ENCODE peak calls at places on chromosomes 12 and 14, in five cellular contexts. One of them, this sample, is unnamed.

GRCh38 chr14:65255029-65255545 is 152.8 kb upstream of the MAX start:
- DNase-seq in fibroblast of the aortic adventitia: peak
- DNase-seq in fibroblast of mammary gland: peak
- DNase-seq in A549: peak
- DNase-seq in AG04449: no peak
- DNase-seq in this sample: no peak

GRCh38 chr12:19382563-19382962 is 56.7 kb upstream of the AEBP2 start:
- DNase-seq in fibroblast of the aortic adventitia: no peak
- DNase-seq in fibroblast of mammary gland: no peak
- DNase-seq in A549: no peak
- DNase-seq in AG04449: no peak
- DNase-seq in this sample: no peak

GRCh38 chr14:21941885-21942284 is 268.3 kb upstream of the OR4E1 start:
- DNase-seq in fibroblast of the aortic adventitia: no peak
- DNase-seq in fibroblast of mammary gland: no peak
- DNase-seq in A549: no peak
- DNase-seq in AG04449: no peak
- DNase-seq in this sample: no peak

GRCh38 chr12:73384592-73384991 is 1112.4 kb downstream of the TRHDE start:
- DNase-seq in fibroblast of the aortic adventitia: no peak
- DNase-seq in fibroblast of mammary gland: no peak
- DNase-seq in A549: no peak
- DNase-seq in AG04449: no peak
- DNase-seq in this sample: no peak

GRCh38 chr14:70684030-70684429 is 42.3 kb downstream of the TTC9 start:
- DNase-seq in fibroblast of the aortic adventitia: no peak
- DNase-seq in fibroblast of mammary gland: no peak
- DNase-seq in A549: no peak
- DNase-seq in AG04449: no peak
- DNase-seq in this sample: no peak

GRCh38 chr14:71206766-71207371 is 299.6 kb downstream of the PCNX1 start:
- DNase-seq in fibroblast of the aortic adventitia: peak
- DNase-seq in fibroblast of mammary gland: peak
- DNase-seq in A549: peak
- DNase-seq in AG04449: peak
- DNase-seq in this sample: peak

GRCh38 chr12:109036975-109037374 is 15.4 kb upstream of the USP30 start:
- DNase-seq in fibroblast of the aortic adventitia: no peak
- DNase-seq in fibroblast of mammary gland: no peak
- DNase-seq in A549: no peak
- DNase-seq in AG04449: no peak
- DNase-seq in this sample: no peak

GRCh38 chr14:65222434-65222833 is 120.1 kb upstream of the MAX start:
- DNase-seq in fibroblast of the aortic adventitia: peak
- DNase-seq in fibroblast of mammary gland: peak
- DNase-seq in A549: no peak
- DNase-seq in AG04449: no peak
- DNase-seq in this sample: no peak

GRCh38 chr12:64531665-64532334 is 78.5 kb upstream of the RASSF3 start:
- DNase-seq in fibroblast of the aortic adventitia: no peak
- DNase-seq in fibroblast of mammary gland: no peak
- DNase-seq in A549: no peak
- DNase-seq in AG04449: no peak
- DNase-seq in this sample: no peak

GRCh38 chr12:92702754-92703679 is at the start of gene PLEKHG7:
- DNase-seq in fibroblast of the aortic adventitia: no peak
- DNase-seq in fibroblast of mammary gland: no peak
- DNase-seq in A549: no peak
- DNase-seq in AG04449: no peak
- DNase-seq in this sample: no peak

GRCh38 chr12:31570880-31571279 is 20.1 kb downstream of the DENND5B start:
- DNase-seq in fibroblast of the aortic adventitia: no peak
- DNase-seq in fibroblast of mammary gland: no peak
- DNase-seq in A549: no peak
- DNase-seq in AG04449: no peak
- DNase-seq in this sample: no peak

GRCh38 chr14:93160353-93160801 is 24.3 kb downstream of the MOAP1 start:
- DNase-seq in fibroblast of the aortic adventitia: peak
- DNase-seq in fibroblast of mammary gland: peak
- DNase-seq in A549: peak
- DNase-seq in AG04449: no peak
- DNase-seq in this sample: no peak

GRCh38 chr14:75634848-75635247 is 25.8 kb downstream of the ERG28 start:
- DNase-seq in fibroblast of the aortic adventitia: no peak
- DNase-seq in fibroblast of mammary gland: no peak
- DNase-seq in A549: no peak
- DNase-seq in AG04449: no peak
- DNase-seq in this sample: no peak

GRCh38 chr12:11630046-11630706 is 19.3 kb upstream of the ETV6 start:
- DNase-seq in fibroblast of the aortic adventitia: no peak
- DNase-seq in fibroblast of mammary gland: no peak
- DNase-seq in A549: no peak
- DNase-seq in AG04449: no peak
- DNase-seq in this sample: no peak

GRCh38 chr14:23550827-23551265 is 719 bp downstream of the ZFHX2 start:
- DNase-seq in fibroblast of the aortic adventitia: no peak
- DNase-seq in fibroblast of mammary gland: no peak
- DNase-seq in A549: peak
- DNase-seq in AG04449: no peak
- DNase-seq in this sample: no peak

GRCh38 chr14:94665121-94665520 is 52.9 kb downstream of the SERPINA3 start:
- DNase-seq in fibroblast of the aortic adventitia: peak
- DNase-seq in fibroblast of mammary gland: peak
- DNase-seq in A549: no peak
- DNase-seq in AG04449: peak
- DNase-seq in this sample: no peak

GRCh38 chr14:76793324-76793723 is 19.4 kb downstream of the ANGEL1 start:
- DNase-seq in fibroblast of the aortic adventitia: no peak
- DNase-seq in fibroblast of mammary gland: no peak
- DNase-seq in A549: no peak
- DNase-seq in AG04449: no peak
- DNase-seq in this sample: no peak

GRCh38 chr14:100836053-100836805 is 10.3 kb downstream of the MEG3 start:
- DNase-seq in fibroblast of the aortic adventitia: no peak
- DNase-seq in fibroblast of mammary gland: no peak
- DNase-seq in A549: no peak
- DNase-seq in AG04449: no peak
- DNase-seq in this sample: no peak

GRCh38 chr14:75334191-75335051 is 55.8 kb downstream of the FOS start:
- DNase-seq in fibroblast of the aortic adventitia: peak
- DNase-seq in fibroblast of mammary gland: no peak
- DNase-seq in A549: no peak
- DNase-seq in AG04449: no peak
- DNase-seq in this sample: no peak

GRCh38 chr12:13745100-13745678 is 236.2 kb downstream of the GRIN2B start:
- DNase-seq in fibroblast of the aortic adventitia: no peak
- DNase-seq in fibroblast of mammary gland: no peak
- DNase-seq in A549: no peak
- DNase-seq in AG04449: no peak
- DNase-seq in this sample: no peak

GRCh38 chr12:4701863-4702262 is 18.3 kb upstream of the GALNT8 start:
- DNase-seq in fibroblast of the aortic adventitia: peak
- DNase-seq in fibroblast of mammary gland: peak
- DNase-seq in A549: no peak
- DNase-seq in AG04449: no peak
- DNase-seq in this sample: no peak

GRCh38 chr12:127125607-127126259 is 1141.2 kb upstream of the TMEM132C start:
- DNase-seq in fibroblast of the aortic adventitia: peak
- DNase-seq in fibroblast of mammary gland: peak
- DNase-seq in A549: peak
- DNase-seq in AG04449: peak
- DNase-seq in this sample: peak

GRCh38 chr12:122869207-122869973 is 26.5 kb downstream of the VPS37B start:
- DNase-seq in fibroblast of the aortic adventitia: no peak
- DNase-seq in fibroblast of mammary gland: no peak
- DNase-seq in A549: no peak
- DNase-seq in AG04449: no peak
- DNase-seq in this sample: no peak

GRCh38 chr12:9779209-9779608 is 18.5 kb upstream of the CD69 start:
- DNase-seq in fibroblast of the aortic adventitia: no peak
- DNase-seq in fibroblast of mammary gland: no peak
- DNase-seq in A549: no peak
- DNase-seq in AG04449: no peak
- DNase-seq in this sample: no peak

GRCh38 chr12:3190101-3190500 is 112.9 kb downstream of the TSPAN9 start:
- DNase-seq in fibroblast of the aortic adventitia: no peak
- DNase-seq in fibroblast of mammary gland: no peak
- DNase-seq in A549: no peak
- DNase-seq in AG04449: no peak
- DNase-seq in this sample: no peak

GRCh38 chr14:106586098-106586704 is 1059.8 kb downstream of the TMEM121 start:
- DNase-seq in fibroblast of the aortic adventitia: no peak
- DNase-seq in fibroblast of mammary gland: no peak
- DNase-seq in A549: no peak
- DNase-seq in AG04449: no peak
- DNase-seq in this sample: no peak

GRCh38 chr12:63764481-63764880 is 15.2 kb upstream of the RXYLT1 start:
- DNase-seq in fibroblast of the aortic adventitia: no peak
- DNase-seq in fibroblast of mammary gland: no peak
- DNase-seq in A549: no peak
- DNase-seq in AG04449: no peak
- DNase-seq in this sample: no peak

DNA sequence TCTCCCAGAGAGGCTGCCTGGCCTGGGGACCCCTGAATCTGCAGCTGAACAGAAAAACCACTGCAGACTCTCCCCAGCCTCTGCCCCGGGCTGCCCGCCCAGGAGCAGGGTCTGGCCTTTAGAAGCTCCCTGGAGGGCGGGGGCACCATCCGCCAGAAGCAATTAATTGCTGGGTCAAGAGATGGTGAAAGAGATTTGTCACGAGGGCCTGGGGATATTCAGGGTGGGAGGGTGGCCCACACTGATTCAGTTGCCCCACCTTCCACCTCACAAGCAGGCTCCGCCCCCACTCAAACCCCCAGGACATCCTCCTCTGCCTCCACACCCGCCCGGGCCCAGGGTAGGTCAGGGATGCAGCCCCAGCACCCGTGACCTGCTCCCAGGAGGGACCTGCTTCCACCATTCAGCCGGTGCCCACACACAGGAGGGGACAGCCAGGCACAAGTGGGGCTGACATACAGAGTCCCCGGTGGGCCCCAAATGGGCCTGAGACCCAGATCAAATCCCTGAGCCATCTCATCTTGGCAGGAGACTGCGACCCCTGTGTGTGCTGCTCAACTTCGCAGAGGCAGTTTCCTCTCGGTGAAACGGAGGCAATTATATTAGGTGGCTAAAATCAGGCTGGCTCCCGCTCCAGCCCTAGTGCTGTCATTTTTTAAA is 23.0 kb downstream of the NCOR2 start:
- DNase-seq in fibroblast of the aortic adventitia: no peak
- DNase-seq in fibroblast of mammary gland: no peak
- DNase-seq in A549: no peak
- DNase-seq in AG04449: no peak
- DNase-seq in this sample: no peak
- H3K4me3 ChIP-seq in fibroblast of the aortic adventitia: no peak
- H3K4me3 ChIP-seq in fibroblast of mammary gland: no peak
- H3K4me3 ChIP-seq in A549: no peak
- H3K4me3 ChIP-seq in AG04449: no peak
- H3K4me3 ChIP-seq in this sample: no peak

GRCh38 chr14:68710776-68711175 is 82.1 kb downstream of the ZFP36L1 start:
- DNase-seq in fibroblast of the aortic adventitia: no peak
- DNase-seq in fibroblast of mammary gland: no peak
- DNase-seq in A549: no peak
- DNase-seq in AG04449: no peak
- DNase-seq in this sample: no peak
- TF ChIP-seq CTCF in fibroblast of the aortic adventitia: no peak
- TF ChIP-seq CTCF in fibroblast of mammary gland: no peak
- TF ChIP-seq CTCF in A549: no peak
- TF ChIP-seq CTCF in AG04449: no peak
- TF ChIP-seq CTCF in this sample: no peak

GRCh38 chr14:103715052-103716000 is at the start of the genes XRCC3 and ZFYVE21:
- DNase-seq in fibroblast of the aortic adventitia: peak
- DNase-seq in fibroblast of mammary gland: peak
- DNase-seq in A549: peak
- DNase-seq in AG04449: peak
- DNase-seq in this sample: peak

GRCh38 chr14:103716091-103716801 is 636 bp downstream of the ZFYVE21 start:
- DNase-seq in fibroblast of the aortic adventitia: peak
- DNase-seq in fibroblast of mammary gland: no peak
- DNase-seq in A549: peak
- DNase-seq in AG04449: no peak
- DNase-seq in this sample: no peak

GRCh38 chr14:103712633-103713247 is 2.5 kb downstream of the XRCC3 start:
- DNase-seq in fibroblast of the aortic adventitia: no peak
- DNase-seq in fibroblast of mammary gland: no peak
- DNase-seq in A549: no peak
- DNase-seq in AG04449: no peak
- DNase-seq in this sample: no peak

GRCh38 chr14:103713304-103714062 is 1.8 kb downstream of the XRCC3 start:
- DNase-seq in fibroblast of the aortic adventitia: no peak
- DNase-seq in fibroblast of mammary gland: no peak
- DNase-seq in A549: no peak
- DNase-seq in AG04449: no peak
- DNase-seq in this sample: no peak

DNA sequence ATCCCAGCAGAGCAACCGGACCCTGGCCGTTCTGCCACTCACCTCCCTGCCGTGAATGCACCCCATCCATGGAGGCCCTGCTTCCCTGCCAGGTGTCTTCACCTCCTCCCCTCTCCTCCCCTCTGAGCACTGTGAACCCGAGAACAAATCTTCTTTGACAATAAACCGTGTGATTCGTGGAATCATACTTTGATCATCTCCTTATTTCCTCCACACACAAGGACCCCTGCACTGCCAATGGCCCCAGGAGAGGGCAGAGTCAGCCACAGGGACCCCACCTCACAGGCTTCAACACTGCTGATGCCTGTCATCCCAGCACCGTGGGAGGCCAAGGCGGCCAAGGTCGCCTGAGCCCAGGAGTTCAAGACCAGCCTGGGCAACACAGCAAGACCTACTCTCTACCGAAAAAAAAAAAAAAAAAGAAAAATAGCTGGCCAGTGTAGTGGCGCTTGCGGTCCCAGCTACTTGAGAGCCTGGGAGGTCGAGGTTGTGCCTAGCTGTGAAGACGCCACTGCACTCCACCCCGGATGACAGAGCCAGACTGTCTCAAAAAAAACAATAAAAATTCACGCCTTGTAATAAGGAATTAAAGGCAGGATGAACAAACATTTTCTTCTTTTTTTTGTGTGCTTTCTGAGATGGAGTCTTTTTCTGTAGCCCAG is 1.1 kb downstream of the XRCC3 start:
- DNase-seq in fibroblast of the aortic adventitia: no peak
- DNase-seq in fibroblast of mammary gland: no peak
- DNase-seq in A549: no peak
- DNase-seq in AG04449: no peak
- DNase-seq in this sample: no peak
- H3K4me3 ChIP-seq in fibroblast of the aortic adventitia: peak
- H3K4me3 ChIP-seq in fibroblast of mammary gland: peak
- H3K4me3 ChIP-seq in A549: peak
- H3K4me3 ChIP-seq in AG04449: peak
- H3K4me3 ChIP-seq in this sample: peak

DNA sequence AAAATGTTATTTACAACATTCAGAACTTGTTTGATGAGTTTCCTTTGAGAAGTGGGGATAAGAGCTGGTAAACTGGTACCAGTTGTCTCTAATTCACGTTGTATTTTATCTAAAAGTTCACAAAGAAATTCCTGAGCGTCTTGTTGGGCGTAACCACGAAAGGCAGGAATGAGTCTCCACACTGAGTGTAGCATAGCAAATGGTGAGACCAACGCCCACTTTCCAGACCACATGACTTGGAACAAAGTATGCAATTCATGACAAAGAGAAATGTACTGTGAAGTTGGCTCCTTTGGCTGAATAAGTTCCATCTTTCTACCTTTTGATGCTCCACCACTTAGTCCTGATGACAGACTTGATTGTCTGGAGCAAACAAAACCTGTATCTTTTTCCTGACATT is 18.4 kb downstream of the USP44 start:
- DNase-seq in fibroblast of the aortic adventitia: peak
- DNase-seq in fibroblast of mammary gland: peak
- DNase-seq in A549: no peak
- DNase-seq in AG04449: no peak
- DNase-seq in this sample: peak
- TF ChIP-seq CTCF in fibroblast of the aortic adventitia: no peak
- TF ChIP-seq CTCF in fibroblast of mammary gland: no peak
- TF ChIP-seq CTCF in A549: no peak
- TF ChIP-seq CTCF in AG04449: no peak
- TF ChIP-seq CTCF in this sample: no peak

This sample was measured in HFF-Myc.